ENCODE peak calls at places on chromosome 11, in six cellular contexts. One of them, this sample, is unnamed.

GRCh38 chr11:19672591-19673206 is 39.9 kb upstream of the NAV2 start:
- DNase-seq in dermis blood vessel endothelial cell: no peak
- DNase-seq in fibroblast of lung: no peak
- DNase-seq in type B pancreatic cell: no peak
- DNase-seq in RPMI7951: no peak
- DNase-seq in naive thymus-derived CD4-positive, alpha-beta T cell: no peak
- DNase-seq in this sample: no peak

GRCh38 chr11:1150095-1150494 is 7.7 kb upstream of the MUC5AC start:
- DNase-seq in dermis blood vessel endothelial cell: no peak
- DNase-seq in fibroblast of lung: no peak
- DNase-seq in type B pancreatic cell: peak; percentile 65
- DNase-seq in RPMI7951: no peak
- DNase-seq in naive thymus-derived CD4-positive, alpha-beta T cell: no peak
- DNase-seq in this sample: no peak

GRCh38 chr11:112062923-112063322 is 10.9 kb downstream of the PIH1D2 start:
- DNase-seq in dermis blood vessel endothelial cell: no peak
- DNase-seq in fibroblast of lung: no peak
- DNase-seq in type B pancreatic cell: no peak
- DNase-seq in RPMI7951: no peak
- DNase-seq in naive thymus-derived CD4-positive, alpha-beta T cell: no peak
- DNase-seq in this sample: no peak

GRCh38 chr11:134150195-134150903 is 73.4 kb downstream of the NCAPD3 start:
- DNase-seq in dermis blood vessel endothelial cell: no peak
- DNase-seq in fibroblast of lung: no peak
- DNase-seq in type B pancreatic cell: no peak
- DNase-seq in RPMI7951: no peak
- DNase-seq in naive thymus-derived CD4-positive, alpha-beta T cell: no peak
- DNase-seq in this sample: no peak

GRCh38 chr11:69278091-69278867 is 15.7 kb upstream of the MYEOV start:
- DNase-seq in dermis blood vessel endothelial cell: no peak
- DNase-seq in fibroblast of lung: no peak
- DNase-seq in type B pancreatic cell: no peak
- DNase-seq in RPMI7951: no peak
- DNase-seq in naive thymus-derived CD4-positive, alpha-beta T cell: no peak
- DNase-seq in this sample: no peak

GRCh38 chr11:28735511-28735910 is 627.3 kb downstream of the METTL15 start:
- DNase-seq in dermis blood vessel endothelial cell: no peak
- DNase-seq in fibroblast of lung: no peak
- DNase-seq in type B pancreatic cell: no peak
- DNase-seq in RPMI7951: no peak
- DNase-seq in naive thymus-derived CD4-positive, alpha-beta T cell: no peak
- DNase-seq in this sample: no peak

GRCh38 chr11:13169709-13170108 is 107.9 kb upstream of the BMAL1 start:
- DNase-seq in dermis blood vessel endothelial cell: peak; percentile 47
- DNase-seq in fibroblast of lung: peak; percentile 95
- DNase-seq in type B pancreatic cell: no peak
- DNase-seq in RPMI7951: peak; percentile 97
- DNase-seq in naive thymus-derived CD4-positive, alpha-beta T cell: no peak
- DNase-seq in this sample: no peak

GRCh38 chr11:110763249-110764011 is 51.2 kb upstream of the ARHGAP20 start:
- DNase-seq in dermis blood vessel endothelial cell: peak; percentile 35
- DNase-seq in fibroblast of lung: peak; percentile 78
- DNase-seq in type B pancreatic cell: no peak
- DNase-seq in RPMI7951: peak; percentile 14
- DNase-seq in naive thymus-derived CD4-positive, alpha-beta T cell: no peak
- DNase-seq in this sample: no peak

GRCh38 chr11:24386551-24387404 is 110.1 kb upstream of the LUZP2 start:
- DNase-seq in dermis blood vessel endothelial cell: peak; percentile 24
- DNase-seq in fibroblast of lung: peak; percentile 41
- DNase-seq in type B pancreatic cell: no peak
- DNase-seq in RPMI7951: peak; percentile 7
- DNase-seq in naive thymus-derived CD4-positive, alpha-beta T cell: no peak
- DNase-seq in this sample: no peak

GRCh38 chr11:36131719-36132349 is 157.4 kb downstream of the COMMD9 start:
- DNase-seq in dermis blood vessel endothelial cell: peak; percentile 82
- DNase-seq in fibroblast of lung: no peak
- DNase-seq in type B pancreatic cell: no peak
- DNase-seq in RPMI7951: peak; percentile 36
- DNase-seq in naive thymus-derived CD4-positive, alpha-beta T cell: no peak
- DNase-seq in this sample: peak; percentile 65

GRCh38 chr11:59643390-59643789 is 25.4 kb downstream of the PATL1 start:
- DNase-seq in dermis blood vessel endothelial cell: no peak
- DNase-seq in fibroblast of lung: no peak
- DNase-seq in type B pancreatic cell: no peak
- DNase-seq in RPMI7951: no peak
- DNase-seq in naive thymus-derived CD4-positive, alpha-beta T cell: no peak
- DNase-seq in this sample: no peak

GRCh38 chr11:45799562-45799961 is 5.4 kb upstream of the SLC35C1 start:
- DNase-seq in dermis blood vessel endothelial cell: no peak
- DNase-seq in fibroblast of lung: no peak
- DNase-seq in type B pancreatic cell: no peak
- DNase-seq in RPMI7951: no peak
- DNase-seq in naive thymus-derived CD4-positive, alpha-beta T cell: no peak
- DNase-seq in this sample: peak; percentile 18

GRCh38 chr11:116874251-116874650 is 36.8 kb upstream of the APOA1 start:
- DNase-seq in dermis blood vessel endothelial cell: no peak
- DNase-seq in fibroblast of lung: peak; percentile 75
- DNase-seq in type B pancreatic cell: no peak
- DNase-seq in RPMI7951: no peak
- DNase-seq in naive thymus-derived CD4-positive, alpha-beta T cell: no peak
- DNase-seq in this sample: no peak